ENCODE peak calls at places on chromosomes 4 and X, in seven cellular contexts. L is NCI-H2029 treated with DMSO at 0.1 percent for 48 hours; Y is choroid plexus epithelial cell; N is activated CD4-positive, alpha-beta T cell treated with anti-CD3 and anti-CD28 coated beads, Interleukin-2, amount 10 ng/mL, durations not matched to agents 7 days and 5 days; J is NCI-H446; F is activated T-cell treated with anti-CD3 and anti-CD28 coated beads, Interleukin-2, amount 50 U/mL, for 72 hours; V is endothelial cell of umbilical vein. R is an unnamed sample.

GRCh38 chrX:153783378-153784013 is 2.7 kb downstream of the SRPK3 start:
- DNase-seq in L (no peak), F (no peak), N (no peak), Y (no peak), V (no peak), J (no peak), R (no peak)

GRCh38 chr4:80196259-80197131 is 808 bp upstream of the PRDM8 start:
- DNase-seq in V (no peak), N (no peak), F (no peak), Y (no peak), J (peak), L (no peak), R (no peak)

GRCh38 chr4:10832989-10833635 is 148.5 kb upstream of the CLNK start:
- DNase-seq in L (no peak), Y (no peak), F (no peak), V (no peak), N (no peak), J (peak), R (no peak)

GRCh38 chr4:142091085-142091513 is 454.7 kb downstream of the IL15 start:
- DNase-seq in F (no peak), V (peak), N (no peak), Y (peak), L (no peak), J (peak), R (no peak)

GRCh38 chr4:25174674-25175073 is 14.4 kb upstream of the SEPSECS start:
- DNase-seq in N (no peak), F (no peak), L (no peak), J (no peak), Y (no peak), V (no peak), R (no peak)

GRCh38 chr4:121726642-121727268 is 30.0 kb upstream of the ANXA5 start:
- DNase-seq in L (no peak), V (peak), Y (peak), F (no peak), J (no peak), N (peak), R (peak)

GRCh38 chrX:153334654-153335295 is 822 bp downstream of the ZNF275 start:
- DNase-seq in L (no peak), Y (no peak), V (no peak), J (no peak), F (no peak), N (no peak), R (no peak)

GRCh38 chr4:87848622-87849351 is 16.0 kb downstream of the MEPE start:
- DNase-seq in F (peak), J (no peak), Y (peak), L (peak), N (peak), V (peak), R (peak)

GRCh38 chr4:176569301-176569700 is 223.4 kb downstream of the VEGFC start:
- DNase-seq in F (no peak), J (no peak), L (no peak), V (peak), Y (peak), N (no peak), R (no peak)

GRCh38 chrX:56569378-56570061 is 6.1 kb downstream of the UBQLN2 start:
- DNase-seq in N (no peak), J (no peak), F (no peak), Y (no peak), V (no peak), L (no peak), R (no peak)

GRCh38 chr4:15414601-15415091 is 13.2 kb upstream of the C1QTNF7 start:
- DNase-seq in V (no peak), J (no peak), N (no peak), F (no peak), L (no peak), Y (peak), R (no peak)

GRCh38 chr4:101678180-101678579 is 112.3 kb upstream of the BANK1 start:
- DNase-seq in N (no peak), Y (no peak), L (no peak), V (no peak), J (peak), F (no peak), R (no peak)

GRCh38 chr4:24235609-24236008 is 345.8 kb upstream of the PPARGC1A start:
- DNase-seq in L (no peak), J (no peak), Y (no peak), N (no peak), F (no peak), V (no peak), R (no peak)

GRCh38 chr4:132827522-132827921 is 321.6 kb upstream of the PCDH10 start:
- DNase-seq in F (no peak), J (no peak), Y (no peak), L (no peak), N (no peak), V (no peak), R (no peak)

GRCh38 chr4:168257663-168258235 is 60.8 kb downstream of the DDX60 start:
- DNase-seq in L (no peak), F (no peak), V (no peak), Y (no peak), J (no peak), N (no peak), R (no peak)